ENCODE peak calls at places on chromosome 17, in four cellular contexts. G is tibial artery, N is fibroblast of lung, R is A673. Z is an unnamed sample.
A peak's percentile ranks its signal among the peaks of the same experiment; 100 is the strongest.

GRCh38 chr17:1733047-1733357 is 8.5 kb downstream of the WDR81 start:
- DNase-seq in R (no peak), N (no peak), G (no peak), Z (no peak)

GRCh38 chr17:44024271-44024663 is 9.5 kb upstream of the TMEM101 start:
- DNase-seq in N (no peak), G (no peak), R (no peak), Z (no peak)

GRCh38 chr17:49545811-49546545 is 29.7 kb upstream of the NXPH3 start:
- DNase-seq in G (no peak), R (no peak), N (no peak), Z (no peak)

GRCh38 chr17:8698142-8699050 is 46.2 kb downstream of the CCDC42 start:
- DNase-seq in R (peak; percentile 61), G (peak; percentile 83), N (peak; percentile 68), Z (peak; percentile 69)

GRCh38 chr17:81390029-81390428 is 5.2 kb upstream of the BAHCC1 start:
- DNase-seq in R (no peak), N (no peak), G (no peak), Z (peak; percentile 28)

GRCh38 chr17:50157891-50158290 is 7.4 kb upstream of the PPP1R9B start:
- DNase-seq in N (no peak), R (no peak), G (no peak), Z (no peak)

GRCh38 chr17:39949028-39949427 is 13.8 kb upstream of the GSDMA start:
- DNase-seq in N (no peak), R (no peak), G (no peak), Z (no peak)

GRCh38 chr17:38749222-38750043 is 1.3 kb upstream of the PCGF2 start:
- DNase-seq in R (peak; percentile 45), G (peak; percentile 92), N (peak; percentile 67), Z (peak; percentile 89)

GRCh38 chr17:10649031-10649430 is 8.1 kb downstream of the MYH3 start:
- DNase-seq in G (no peak), R (no peak), N (peak; percentile 21), Z (no peak)

GRCh38 chr17:6695565-6695964 is 17.6 kb downstream of the SLC13A5 start:
- DNase-seq in R (no peak), N (no peak), G (no peak), Z (no peak)

GRCh38 chr17:80214012-80214877 is 5.9 kb downstream of the SGSH start:
- DNase-seq in N (no peak), R (no peak), G (no peak), Z (no peak)

GRCh38 chr17:53721101-53721500 is 101.6 kb upstream of the KIF2B start:
- DNase-seq in G (no peak), R (no peak), N (peak; percentile 8), Z (no peak)

GRCh38 chr17:2081564-2081963 is 26.7 kb downstream of the HIC1 start:
- DNase-seq in R (no peak), N (no peak), G (no peak), Z (no peak)

GRCh38 chr17:70295329-70295728 is 126.0 kb downstream of the KCNJ2 start:
- DNase-seq in G (no peak), N (peak; percentile 34), R (peak; percentile 22), Z (no peak)

GRCh38 chr17:38911081-38911730 is 14.2 kb upstream of the LASP1NB start:
- DNase-seq in G (peak; percentile 47), N (no peak), R (no peak), Z (no peak)

GRCh38 chr17:81412490-81413093 is 17.3 kb downstream of the BAHCC1 start:
- DNase-seq in G (no peak), N (no peak), R (no peak), Z (no peak)

GRCh38 chr17:32625971-32626370 is 139.2 kb downstream of the CDK5R1 start:
- DNase-seq in G (no peak), R (no peak), N (no peak), Z (no peak)

GRCh38 chr17:49513616-49514373 is 18.7 kb downstream of the NGFR start:
- DNase-seq in N (no peak), G (peak; percentile 62), R (no peak), Z (no peak)

GRCh38 chr17:40458001-40458791 is 14.9 kb downstream of the IGFBP4 start:
- DNase-seq in R (no peak), N (peak; percentile 90), G (no peak), Z (no peak)

GRCh38 chr17:59284317-59284716 is 47.1 kb upstream of the YPEL2 start:
- DNase-seq in N (no peak), R (no peak), G (no peak), Z (peak; percentile 26)

GRCh38 chr17:43830510-43831145 is 2.3 kb downstream of the MPP3 start:
- DNase-seq in N (no peak), G (no peak), R (no peak), Z (peak; percentile 6)

GRCh38 chr17:70034158-70034557 is 40.9 kb upstream of the KCNJ16 start:
- DNase-seq in N (no peak), G (no peak), R (no peak), Z (no peak)

GRCh38 chr17:34740516-34740915 is 161.1 kb downstream of the TMEM132E start:
- DNase-seq in N (no peak), R (no peak), G (peak; percentile 9), Z (no peak)

GRCh38 chr17:59727817-59728533 is 20.5 kb downstream of the VMP1 start:
- DNase-seq in G (no peak), R (no peak), N (no peak), Z (no peak)

GRCh38 chr17:360141-360705 is 7.6 kb upstream of the RPH3AL start:
- DNase-seq in N (no peak), G (no peak), R (no peak), Z (no peak)

GRCh38 chr17:81015135-81015534 is 19.8 kb upstream of the BAIAP2 start:
- DNase-seq in G (no peak), R (no peak), N (no peak), Z (no peak)

GRCh38 chr17:8502100-8502499 is 66.4 kb downstream of the NDEL1 start:
- DNase-seq in G (no peak), N (no peak), R (no peak), Z (no peak)

GRCh38 chr17:60049936-60050335 is 28.8 kb downstream of the HEATR6 start:
- DNase-seq in N (no peak), R (no peak), G (no peak), Z (peak; percentile 13)

GRCh38 chr17:57092171-57092570 is 7.1 kb downstream of the AKAP1 start:
- DNase-seq in G (peak; percentile 89), R (no peak), N (peak; percentile 77), Z (no peak)

GRCh38 chr17:81493198-81494038 is 19.2 kb downstream of the ACTG1 start:
- DNase-seq in R (no peak), G (no peak), N (no peak), Z (no peak)

GRCh38 chr17:36943250-36944220 is 5.2 kb upstream of the AATF start:
- DNase-seq in N (peak; percentile 34), G (no peak), R (no peak), Z (no peak)

GRCh38 chr17:36941265-36942021 is 4.2 kb downstream of the LHX1 start:
- DNase-seq in N (no peak), G (no peak), R (no peak), Z (no peak)

GRCh38 chr17:36940313-36941264 is 3.3 kb downstream of the LHX1 start:
- DNase-seq in R (no peak), N (no peak), G (no peak), Z (no peak)

GRCh38 chr17:36942631-36943125 is 5.4 kb downstream of the LHX1 start:
- DNase-seq in R (no peak), G (no peak), N (no peak), Z (no peak)

GRCh38 chr17:36942031-36942599 is 4.8 kb downstream of the LHX1 start:
- DNase-seq in G (no peak), R (no peak), N (no peak), Z (no peak)
- H3K4me1 ChIP-seq in G (peaks cover 45% of the 10 kb centered on the region), R (no peaks in the 10 kb centered on the region), N (no peaks in the 10 kb centered on the region), Z (peaks cover 2% of the 10 kb centered on the region)

GRCh38 chr17:83062011-83062817 is 17.2 kb upstream of the METRNL start:
- DNase-seq in R (no peak), G (peak; percentile 62), N (no peak), Z (no peak)

GRCh38 chr17:83065660-83066542 is 13.5 kb upstream of the METRNL start:
- DNase-seq in R (no peak), G (no peak), N (no peak), Z (no peak)

GRCh38 chr17:83064732-83065659 is 14.4 kb upstream of the METRNL start:
- DNase-seq in R (no peak), N (no peak), G (peak; percentile 69), Z (no peak)

GRCh38 chr17:83062818-83063671 is 16.4 kb upstream of the METRNL start:
- DNase-seq in G (no peak), N (no peak), R (no peak), Z (no peak)

GRCh38 chr17:83064021-83064731 is 15.2 kb upstream of the METRNL start:
- DNase-seq in R (no peak), G (no peak), N (no peak), Z (no peak)
- H3K4me1 ChIP-seq in R (no peaks in the 10 kb centered on the region), G (no peaks in the 10 kb centered on the region), N (no peaks in the 10 kb centered on the region), Z (no peaks in the 10 kb centered on the region)

GRCh38 chr17:35891273-35891672 is 11.1 kb upstream of the CCL5 start:
- DNase-seq in N (no peak), R (no peak), G (no peak), Z (no peak)
- H3K4me1 ChIP-seq in N (no peaks in the 10 kb centered on the region), R (no peaks in the 10 kb centered on the region), G (peaks cover 6% of the 10 kb centered on the region), Z (peaks cover 3% of the 10 kb centered on the region)

DNA sequence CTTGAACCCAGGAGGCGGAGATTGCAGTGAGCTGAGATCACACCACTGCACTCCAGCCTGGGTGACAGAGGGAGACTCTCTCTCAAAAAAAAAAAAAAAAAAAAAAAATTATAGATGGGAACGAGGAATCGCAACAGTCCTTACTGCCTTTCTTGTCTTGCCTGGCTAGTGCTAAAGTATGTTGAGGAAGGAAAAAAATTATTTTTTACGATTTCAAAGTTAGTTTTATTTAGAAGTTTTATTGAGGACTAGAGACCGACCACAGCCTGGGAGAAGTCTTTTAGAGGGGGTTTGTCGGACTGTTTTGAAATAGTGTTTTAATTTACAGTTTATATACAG is 15.8 kb upstream of the DNAH17 start:
- DNase-seq in N (no peak), R (no peak), G (no peak), Z (no peak)
- H3K4me1 ChIP-seq in N (peaks cover 2% of the 10 kb centered on the region), R (peaks cover 22% of the 10 kb centered on the region), G (peaks cover 9% of the 10 kb centered on the region), Z (peaks cover 3% of the 10 kb centered on the region)

GRCh38 chr17:72387969-72388368 is 267.1 kb downstream of the SOX9 start:
- DNase-seq in N (no peak), G (no peak), R (no peak), Z (no peak)
- H3K4me1 ChIP-seq in N (peaks cover 34% of the 10 kb centered on the region), G (no peaks in the 10 kb centered on the region), R (peaks cover 36% of the 10 kb centered on the region), Z (no peaks in the 10 kb centered on the region)

GRCh38 chr17:76273435-76273921 is 8.3 kb downstream of the UBALD2 start:
- DNase-seq in G (no peak), N (no peak), R (no peak), Z (no peak)
- H3K4me1 ChIP-seq in G (peaks cover 49% of the 10 kb centered on the region), N (peaks cover 5% of the 10 kb centered on the region), R (peaks cover 9% of the 10 kb centered on the region), Z (no peaks in the 10 kb centered on the region)

DNA sequence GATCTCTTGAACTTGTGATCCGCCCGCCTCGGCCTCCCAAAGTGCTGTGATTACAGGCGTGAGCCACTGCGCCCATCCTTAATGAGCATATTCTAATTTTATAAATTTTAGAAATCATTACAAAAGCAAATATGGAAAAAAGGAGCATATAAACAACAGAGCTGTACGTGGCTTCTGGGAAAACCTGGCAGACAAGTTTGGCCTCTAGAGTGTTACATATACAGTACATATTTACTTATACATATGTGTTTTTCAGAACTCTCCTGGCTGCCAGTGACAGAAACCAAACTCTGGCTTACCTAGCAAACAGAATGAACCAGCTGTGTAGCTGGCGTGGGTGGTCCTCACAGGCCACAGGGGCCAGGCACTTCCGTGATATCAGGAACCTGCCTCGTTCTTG is 10.1 kb downstream of the DRC3 start:
- DNase-seq in N (no peak), R (no peak), G (no peak), Z (no peak)
- H3K4me1 ChIP-seq in N (no peaks in the 10 kb centered on the region), R (no peaks in the 10 kb centered on the region), G (no peaks in the 10 kb centered on the region), Z (no peaks in the 10 kb centered on the region)

Z was measured in mesendoderm.